ENCODE peak calls at places on chromosomes 6 and 20, in four cellular contexts. T is iPS DF 19.7; S is Calu3; I is activated T-helper 1 cell treated with anti-CD3 and anti-CD28 coated beads, Interleukin-2, amount 50 U/mL, for 16 hours. X is an unnamed sample.

GRCh38 chr20:6362245-6362644 is 239.4 kb upstream of the FERMT1 start:
- DNase-seq in I (no peak), T (no peak), S (no peak), X (no peak)

GRCh38 chr6:63816979-63817436 is 181.4 kb downstream of the PHF3 start:
- DNase-seq in S (no peak), T (no peak), I (no peak), X (no peak)

GRCh38 chr20:10793741-10794140 is 119.9 kb upstream of the JAG1 start:
- DNase-seq in I (no peak), S (no peak), T (no peak), X (no peak)

GRCh38 chr20:39016496-39016895 is 54.4 kb downstream of the DHX35 start:
- DNase-seq in T (no peak), I (no peak), S (no peak), X (no peak)

GRCh38 chr6:40244684-40245083 is 310.4 kb upstream of the MOCS1 start:
- DNase-seq in T (no peak), I (no peak), S (no peak), X (no peak)

GRCh38 chr6:166546653-166547052 is 39.8 kb downstream of the RAMACL start:
- DNase-seq in S (no peak), I (no peak), T (no peak), X (no peak)

GRCh38 chr6:168194732-168195565 is 115.9 kb upstream of the FRMD1 start:
- DNase-seq in T (no peak), S (no peak), I (no peak), X (no peak)

GRCh38 chr6:43758617-43759050 is 11.4 kb upstream of the VEGFA start:
- DNase-seq in I (no peak), T (no peak), S (peak), X (peak)

GRCh38 chr20:63704749-63705117 is 3.0 kb downstream of the ARFRP1 start:
- DNase-seq in I (no peak), T (no peak), S (no peak), X (no peak)

GRCh38 chr6:125810435-125810834 is 19.7 kb downstream of the NCOA7 start:
- DNase-seq in I (no peak), T (no peak), S (no peak), X (no peak)

GRCh38 chr6:41548098-41548840 is 2.1 kb downstream of the FOXP4 start:
- DNase-seq in S (no peak), T (no peak), I (no peak), X (no peak)

GRCh38 chr20:43194187-43194586 is 4.5 kb upstream of the PTPRT start:
- DNase-seq in I (no peak), T (no peak), S (no peak), X (no peak)

GRCh38 chr6:43869792-43870659 is 100.0 kb downstream of the VEGFA start:
- DNase-seq in T (no peak), S (no peak), I (no peak), X (no peak)

GRCh38 chr6:30399390-30400058 is 54.6 kb downstream of the RPP21 start:
- DNase-seq in I (no peak), T (no peak), S (no peak), X (no peak)

GRCh38 chr20:53920647-53921245 is 149.6 kb downstream of the BCAS1 start:
- DNase-seq in S (no peak), I (no peak), T (no peak), X (no peak)

GRCh38 chr6:26125015-26125690 is 37.9 kb downstream of the HFE start:
- DNase-seq in I (no peak), T (no peak), S (no peak), X (peak)

GRCh38 chr20:2349801-2350200 is 30.9 kb upstream of the TGM6 start:
- DNase-seq in T (no peak), S (no peak), I (no peak), X (no peak)

GRCh38 chr6:45981046-45981445 is 34.6 kb downstream of the CLIC5 start:
- DNase-seq in T (no peak), S (no peak), I (no peak), X (no peak)

GRCh38 chr20:33859157-33859695 is 48.1 kb downstream of the CHMP4B start:
- DNase-seq in T (no peak), I (peak), S (no peak), X (peak)

GRCh38 chr20:41340327-41341055 is at the start of gene LPIN3:
- DNase-seq in I (no peak), T (peak), S (peak), X (peak)

GRCh38 chr6:147080215-147080614 is 124.0 kb upstream of the STXBP5 start:
- DNase-seq in I (no peak), S (no peak), T (no peak), X (no peak)

GRCh38 chr6:117615981-117616961 is 14.0 kb upstream of the GOPC start:
- DNase-seq in I (no peak), T (peak), S (no peak), X (no peak)

GRCh38 chr6:105111093-105111492 is 68.7 kb downstream of the POPDC3 start:
- DNase-seq in T (no peak), I (no peak), S (no peak), X (no peak)

X was measured in DND-41.